ENCODE peak calls at places on chromosomes 5 and 9, in four cellular contexts. One of them, this sample, is unnamed.

GRCh38 chr5:33240552-33240951 is 200.2 kb upstream of the TARS1 start:
- ATAC-seq in RWPE2: no peak
- ATAC-seq in naive B cell: no peak
- ATAC-seq in activated CD8-positive, alpha-beta memory T cell treated with anti-CD3 and anti-CD28 coated beads, Interleukin-2, amount 10 ng/mL, durations not matched to agents 7 days and 5 days: no peak
- ATAC-seq in this sample: no peak

GRCh38 chr5:109316631-109317030 is 93.1 kb downstream of the PJA2 start:
- ATAC-seq in RWPE2: peak
- ATAC-seq in activated CD8-positive, alpha-beta memory T cell treated with anti-CD3 and anti-CD28 coated beads, Interleukin-2, amount 10 ng/mL, durations not matched to agents 7 days and 5 days: no peak
- ATAC-seq in naive B cell: no peak
- ATAC-seq in this sample: no peak

GRCh38 chr9:115983366-115983765 is 170.2 kb upstream of the PAPPA start:
- ATAC-seq in RWPE2: no peak
- ATAC-seq in naive B cell: no peak
- ATAC-seq in activated CD8-positive, alpha-beta memory T cell treated with anti-CD3 and anti-CD28 coated beads, Interleukin-2, amount 10 ng/mL, durations not matched to agents 7 days and 5 days: no peak
- ATAC-seq in this sample: no peak

GRCh38 chr5:110088676-110089436 is 399.1 kb downstream of the MAN2A1 start:
- ATAC-seq in RWPE2: peak
- ATAC-seq in activated CD8-positive, alpha-beta memory T cell treated with anti-CD3 and anti-CD28 coated beads, Interleukin-2, amount 10 ng/mL, durations not matched to agents 7 days and 5 days: no peak
- ATAC-seq in naive B cell: no peak
- ATAC-seq in this sample: no peak

GRCh38 chr9:20209421-20210340 is 412.6 kb downstream of the MLLT3 start:
- ATAC-seq in RWPE2: no peak
- ATAC-seq in activated CD8-positive, alpha-beta memory T cell treated with anti-CD3 and anti-CD28 coated beads, Interleukin-2, amount 10 ng/mL, durations not matched to agents 7 days and 5 days: peak
- ATAC-seq in naive B cell: no peak
- ATAC-seq in this sample: no peak

GRCh38 chr5:179599973-179600372 is 23.5 kb downstream of the HNRNPH1 start:
- ATAC-seq in RWPE2: no peak
- ATAC-seq in naive B cell: no peak
- ATAC-seq in activated CD8-positive, alpha-beta memory T cell treated with anti-CD3 and anti-CD28 coated beads, Interleukin-2, amount 10 ng/mL, durations not matched to agents 7 days and 5 days: no peak
- ATAC-seq in this sample: no peak

GRCh38 chr9:129656795-129657390 is 8.6 kb upstream of the PRRX2 start:
- ATAC-seq in activated CD8-positive, alpha-beta memory T cell treated with anti-CD3 and anti-CD28 coated beads, Interleukin-2, amount 10 ng/mL, durations not matched to agents 7 days and 5 days: peak
- ATAC-seq in RWPE2: peak
- ATAC-seq in naive B cell: no peak
- ATAC-seq in this sample: no peak

GRCh38 chr9:94096819-94097577 is 12.7 kb downstream of the PTPDC1 start:
- ATAC-seq in activated CD8-positive, alpha-beta memory T cell treated with anti-CD3 and anti-CD28 coated beads, Interleukin-2, amount 10 ng/mL, durations not matched to agents 7 days and 5 days: no peak
- ATAC-seq in naive B cell: no peak
- ATAC-seq in RWPE2: peak
- ATAC-seq in this sample: peak

GRCh38 chr9:18331808-18332209 is 142.1 kb upstream of the ADAMTSL1 start:
- ATAC-seq in naive B cell: no peak
- ATAC-seq in activated CD8-positive, alpha-beta memory T cell treated with anti-CD3 and anti-CD28 coated beads, Interleukin-2, amount 10 ng/mL, durations not matched to agents 7 days and 5 days: no peak
- ATAC-seq in RWPE2: no peak
- ATAC-seq in this sample: peak

GRCh38 chr9:137168907-137169763 is 716 bp downstream of the LRRC26 start:
- ATAC-seq in RWPE2: peak
- ATAC-seq in activated CD8-positive, alpha-beta memory T cell treated with anti-CD3 and anti-CD28 coated beads, Interleukin-2, amount 10 ng/mL, durations not matched to agents 7 days and 5 days: peak
- ATAC-seq in naive B cell: peak
- ATAC-seq in this sample: peak

GRCh38 chr9:88433583-88434240 is 45.5 kb downstream of the SPIN1 start:
- ATAC-seq in activated CD8-positive, alpha-beta memory T cell treated with anti-CD3 and anti-CD28 coated beads, Interleukin-2, amount 10 ng/mL, durations not matched to agents 7 days and 5 days: peak
- ATAC-seq in RWPE2: peak
- ATAC-seq in naive B cell: no peak
- ATAC-seq in this sample: peak

GRCh38 chr9:86052556-86053468 is 46.5 kb downstream of the GOLM1 start:
- ATAC-seq in RWPE2: peak
- ATAC-seq in naive B cell: no peak
- ATAC-seq in activated CD8-positive, alpha-beta memory T cell treated with anti-CD3 and anti-CD28 coated beads, Interleukin-2, amount 10 ng/mL, durations not matched to agents 7 days and 5 days: peak
- ATAC-seq in this sample: no peak

GRCh38 chr9:100731557-100731956 is 153.7 kb downstream of the CAVIN4 start:
- ATAC-seq in activated CD8-positive, alpha-beta memory T cell treated with anti-CD3 and anti-CD28 coated beads, Interleukin-2, amount 10 ng/mL, durations not matched to agents 7 days and 5 days: no peak
- ATAC-seq in naive B cell: no peak
- ATAC-seq in RWPE2: no peak
- ATAC-seq in this sample: no peak

GRCh38 chr9:1429328-1429727 is 379.2 kb downstream of the DMRT2 start:
- ATAC-seq in naive B cell: no peak
- ATAC-seq in RWPE2: peak
- ATAC-seq in activated CD8-positive, alpha-beta memory T cell treated with anti-CD3 and anti-CD28 coated beads, Interleukin-2, amount 10 ng/mL, durations not matched to agents 7 days and 5 days: no peak
- ATAC-seq in this sample: no peak

GRCh38 chr5:109743770-109744212 is 54.1 kb downstream of the MAN2A1 start:
- ATAC-seq in activated CD8-positive, alpha-beta memory T cell treated with anti-CD3 and anti-CD28 coated beads, Interleukin-2, amount 10 ng/mL, durations not matched to agents 7 days and 5 days: no peak
- ATAC-seq in RWPE2: peak
- ATAC-seq in naive B cell: no peak
- ATAC-seq in this sample: peak

GRCh38 chr5:157956271-157956885 is 97.4 kb upstream of the CLINT1 start:
- ATAC-seq in naive B cell: no peak
- ATAC-seq in RWPE2: no peak
- ATAC-seq in activated CD8-positive, alpha-beta memory T cell treated with anti-CD3 and anti-CD28 coated beads, Interleukin-2, amount 10 ng/mL, durations not matched to agents 7 days and 5 days: no peak
- ATAC-seq in this sample: no peak

GRCh38 chr5:138492552-138493045 is 27.3 kb downstream of the EGR1 start:
- ATAC-seq in RWPE2: no peak
- ATAC-seq in naive B cell: no peak
- ATAC-seq in activated CD8-positive, alpha-beta memory T cell treated with anti-CD3 and anti-CD28 coated beads, Interleukin-2, amount 10 ng/mL, durations not matched to agents 7 days and 5 days: no peak
- ATAC-seq in this sample: no peak

GRCh38 chr9:116447914-116448313 is 239.2 kb upstream of the TRIM32 start:
- ATAC-seq in RWPE2: no peak
- ATAC-seq in activated CD8-positive, alpha-beta memory T cell treated with anti-CD3 and anti-CD28 coated beads, Interleukin-2, amount 10 ng/mL, durations not matched to agents 7 days and 5 days: no peak
- ATAC-seq in naive B cell: no peak
- ATAC-seq in this sample: no peak

GRCh38 chr5:80760178-80760577 is 105.4 kb upstream of the DHFR start:
- ATAC-seq in activated CD8-positive, alpha-beta memory T cell treated with anti-CD3 and anti-CD28 coated beads, Interleukin-2, amount 10 ng/mL, durations not matched to agents 7 days and 5 days: peak
- ATAC-seq in RWPE2: no peak
- ATAC-seq in naive B cell: no peak
- ATAC-seq in this sample: no peak

GRCh38 chr9:12726795-12727194 is 33.6 kb downstream of the TYRP1 start:
- ATAC-seq in RWPE2: no peak
- ATAC-seq in naive B cell: no peak
- ATAC-seq in activated CD8-positive, alpha-beta memory T cell treated with anti-CD3 and anti-CD28 coated beads, Interleukin-2, amount 10 ng/mL, durations not matched to agents 7 days and 5 days: no peak
- ATAC-seq in this sample: no peak

GRCh38 chr5:158881076-158881880 is 218.4 kb downstream of the EBF1 start:
- ATAC-seq in naive B cell: peak
- ATAC-seq in RWPE2: no peak
- ATAC-seq in activated CD8-positive, alpha-beta memory T cell treated with anti-CD3 and anti-CD28 coated beads, Interleukin-2, amount 10 ng/mL, durations not matched to agents 7 days and 5 days: no peak
- ATAC-seq in this sample: no peak

GRCh38 chr5:119341452-119342349 is 14.1 kb upstream of the TNFAIP8 start:
- ATAC-seq in activated CD8-positive, alpha-beta memory T cell treated with anti-CD3 and anti-CD28 coated beads, Interleukin-2, amount 10 ng/mL, durations not matched to agents 7 days and 5 days: peak
- ATAC-seq in naive B cell: peak
- ATAC-seq in RWPE2: no peak
- ATAC-seq in this sample: no peak

GRCh38 chr9:36826581-36826980 is 207.5 kb downstream of the PAX5 start:
- ATAC-seq in activated CD8-positive, alpha-beta memory T cell treated with anti-CD3 and anti-CD28 coated beads, Interleukin-2, amount 10 ng/mL, durations not matched to agents 7 days and 5 days: no peak
- ATAC-seq in RWPE2: no peak
- ATAC-seq in naive B cell: no peak
- ATAC-seq in this sample: no peak

This sample was measured in SK-N-SH treated with all-trans-retinoic acid at 6 μM for 48 hours.